ENCODE peak calls at places on chromosomes 11 and 22, in four cellular contexts. B, N, T and C are unnamed samples. For H3K36me3 and H3K27me3, the result is how much of the 10 kb centered on the place peaks cover.

GRCh38 chr11:116312560-116313340 is 460.0 kb downstream of the BUD13 start:
- DNase-seq in B (no peak), N (no peak), T (no peak), C (no peak)

GRCh38 chr11:16925495-16926065 is 88.6 kb downstream of the PLEKHA7 start:
- DNase-seq in B (no peak), N (peak), T (no peak), C (peak)

GRCh38 chr11:18523079-18523478 is 3.7 kb downstream of the TSG101 start:
- DNase-seq in B (no peak), N (no peak), T (no peak), C (no peak)

GRCh38 chr22:30208631-30209603 is 37.6 kb downstream of the LIF start:
- DNase-seq in B (no peak), N (peak), T (no peak), C (peak)

GRCh38 chr22:49693416-49693815 is 134.3 kb downstream of the BRD1 start:
- DNase-seq in B (no peak), N (no peak), T (no peak), C (no peak)

GRCh38 chr11:112744041-112744440 is 217.2 kb upstream of the NCAM1 start:
- DNase-seq in B (no peak), N (no peak), T (no peak), C (no peak)

GRCh38 chr11:119107538-119108150 is 500 bp downstream of the C2CD2L start:
- DNase-seq in B (no peak), N (no peak), T (no peak), C (peak)

GRCh38 chr11:90176069-90176468 is 41.6 kb downstream of the NAALAD2 start:
- DNase-seq in B (no peak), N (no peak), T (no peak), C (no peak)

GRCh38 chr11:112024778-112025678 is at the start of gene DLAT:
- DNase-seq in B (peak), N (peak), T (peak), C (peak)

GRCh38 chr11:102534261-102534872 is 3.8 kb upstream of the MMP7 start:
- DNase-seq in B (no peak), N (no peak), T (no peak), C (no peak)

GRCh38 chr11:40125054-40125453 is 1334.4 kb downstream of the LRRC4C start:
- DNase-seq in B (no peak), N (no peak), T (no peak), C (no peak)

GRCh38 chr11:83609181-83609580 is 323.0 kb upstream of the CCDC90B start:
- DNase-seq in B (no peak), N (no peak), T (no peak), C (no peak)

GRCh38 chr11:122656631-122657101 is 1.1 kb downstream of the UBASH3B start:
- DNase-seq in B (peak), N (no peak), T (peak), C (peak)

GRCh38 chr22:24810043-24810749 is 4.2 kb downstream of the SGSM1 start:
- DNase-seq in B (no peak), N (no peak), T (no peak), C (peak)

GRCh38 chr11:2802389-2803185 is 83.0 kb downstream of the CDKN1C start:
- DNase-seq in B (no peak), N (no peak), T (no peak), C (peak)

GRCh38 chr11:10450451-10451398 is 4.3 kb upstream of the AMPD3 start:
- DNase-seq in B (peak), N (no peak), T (no peak), C (peak)

GRCh38 chr11:55707029-55707428 is 45.0 kb downstream of the OR4C6 start:
- DNase-seq in B (no peak), N (peak), T (no peak), C (peak)

GRCh38 chr11:2582958-2583604 is 116.7 kb downstream of the KCNQ1OT1 start:
- DNase-seq in B (no peak), N (no peak), T (no peak), C (peak)

GRCh38 chr11:130051077-130051476 is 18.6 kb upstream of the APLP2 start:
- DNase-seq in B (no peak), N (no peak), T (no peak), C (no peak)

GRCh38 chr22:17777005-17777716 is 2.9 kb upstream of the BID start:
- DNase-seq in B (peak), N (no peak), T (peak), C (no peak)

GRCh38 chr11:86548278-86548917 is 124.0 kb downstream of the ME3 start:
- DNase-seq in B (no peak), N (peak), T (no peak), C (no peak)

GRCh38 chr11:74755395-74755995 is 6.8 kb downstream of the RNF169 start:
- DNase-seq in B (no peak), N (no peak), T (no peak), C (peak)
- H3K4me3 ChIP-seq in B (no peak), N (no peak), T (no peak), C (no peak)

DNA sequence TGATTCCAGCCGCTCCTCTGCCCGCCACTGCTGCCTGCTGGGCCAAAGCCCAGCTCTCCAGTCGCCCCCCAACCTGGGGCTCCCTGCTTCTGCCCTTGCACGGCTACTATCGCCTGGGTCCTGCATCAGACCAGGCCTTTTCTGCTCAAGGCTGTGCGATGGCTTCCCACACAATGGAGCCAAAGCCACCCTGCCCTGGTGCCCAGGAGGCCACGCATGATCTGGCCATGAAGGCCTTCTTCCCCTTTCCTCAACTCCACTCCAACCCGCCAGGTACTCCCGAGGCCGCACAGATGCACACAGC is 45.8 kb downstream of the SGSM3 start:
- DNase-seq in B (no peak), N (no peak), T (no peak), C (no peak)
- H3K36me3 ChIP-seq in B (half or more), N (half or more), T (half or more), C (under half)

GRCh38 chr11:31808721-31809542 is 2.2 kb downstream of the PAX6 start:
- DNase-seq in B (no peak), N (no peak), T (no peak), C (peak)

GRCh38 chr11:31808268-31808667 is 2.9 kb downstream of the PAX6 start:
- DNase-seq in B (no peak), N (no peak), T (no peak), C (peak)

GRCh38 chr11:31809857-31810778 is 1.0 kb downstream of the PAX6 start:
- DNase-seq in B (no peak), N (no peak), T (no peak), C (peak)

GRCh38 chr11:31810779-31811647 is at the start of gene PAX6:
- DNase-seq in B (peak), N (peak), T (peak), C (peak)

GRCh38 chr11:31809543-31809856 is 1.6 kb downstream of the PAX6 start:
- DNase-seq in B (no peak), N (no peak), T (no peak), C (no peak)
- H3K27me3 ChIP-seq in B (half or more), N (half or more), T (half or more), C (half or more)

GRCh38 chr11:114953039-114953438 is 274.7 kb downstream of the NXPE2 start:
- DNase-seq in B (no peak), N (no peak), T (no peak), C (peak)
- H3K4me3 ChIP-seq in B (no peak), N (no peak), T (no peak), C (no peak)

GRCh38 chr22:31734512-31734911 is 15.4 kb downstream of the PRR14L start:
- DNase-seq in B (no peak), N (peak), T (no peak), C (no peak)
- H3K36me3 ChIP-seq in B (under half), N (under half), T (under half), C (under half)

GRCh38 chr22:37154925-37155712 is 5.4 kb upstream of the IL2RB start:
- DNase-seq in B (no peak), N (no peak), T (no peak), C (no peak)
- H3K27me3 ChIP-seq in B (under half), N (under half), T (under half), C (under half)

GRCh38 chr11:62444835-62445234 is 26.0 kb downstream of the SCGB1A1 start:
- DNase-seq in B (no peak), N (no peak), T (no peak), C (peak)
- H3K4me3 ChIP-seq in B (no peak), N (peak), T (peak), C (no peak)

DNA sequence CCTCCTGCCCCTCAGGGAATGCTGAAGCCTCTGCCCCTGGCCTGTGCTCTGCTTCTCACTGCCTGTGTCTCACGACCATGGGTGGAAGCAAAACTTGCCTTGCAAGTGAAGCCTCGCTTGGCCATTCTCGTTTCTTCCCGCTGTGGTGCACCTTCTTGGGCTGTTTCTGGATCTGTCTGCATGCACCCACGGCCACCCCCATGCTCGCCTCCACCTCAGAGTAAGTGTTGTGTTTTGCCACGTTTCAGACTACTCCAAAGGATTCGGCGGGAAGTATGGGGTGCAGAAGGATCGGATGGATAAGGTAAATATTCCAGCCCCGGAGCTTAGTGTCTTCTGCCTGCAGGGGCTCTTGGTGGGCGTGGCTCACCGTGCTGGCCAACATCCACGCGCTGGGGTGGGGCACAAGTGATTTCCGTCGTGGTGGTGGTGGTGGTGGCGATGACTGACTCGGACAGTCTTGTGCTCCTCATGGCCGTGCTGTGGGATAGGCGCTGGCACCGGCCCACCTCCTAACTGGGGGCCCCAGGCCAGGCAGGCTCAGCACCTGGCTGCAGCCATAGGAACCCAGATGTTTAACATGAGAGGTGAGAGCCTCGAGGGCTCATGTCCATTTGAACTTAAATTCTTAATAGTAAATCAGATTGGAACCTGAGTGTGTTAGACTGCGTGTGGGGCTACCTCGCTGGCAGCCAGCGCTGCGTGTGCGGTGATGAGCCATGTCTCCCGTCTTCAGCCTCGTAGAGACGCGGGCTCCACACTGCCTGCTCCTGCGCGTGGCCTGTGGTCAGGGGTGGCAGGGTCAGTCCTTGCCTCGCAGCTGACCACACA is 24.6 kb downstream of the CTTN start:
- DNase-seq in B (no peak), N (no peak), T (no peak), C (peak)
- H3K36me3 ChIP-seq in B (under half), N (half or more), T (under half), C (half or more)